ENCODE peak calls at places on chromosome 13, in five cellular contexts. G is Kasumi-1; D is epithelial cell of prostate; A is stimulated activated CD4-positive, alpha-beta T cell treated with anti-CD3 and anti-CD28 coated beads, Interleukin-4, amount 100 ng/mL, for 48 hours; M is immature natural killer cell. P is an unnamed sample.

GRCh38 chr13:35699805-35700204 is 223.3 kb upstream of the MAB21L1 start:
- DNase-seq in M (no peak), G (no peak), D (no peak), A (no peak), P (no peak)

GRCh38 chr13:112962911-112963625 is 5.9 kb upstream of the MCF2L start:
- DNase-seq in A (no peak), D (no peak), G (no peak), M (no peak), P (no peak)

GRCh38 chr13:74090397-74090796 is 43.8 kb downstream of the KLF12 start:
- DNase-seq in M (no peak), D (no peak), A (no peak), G (no peak), P (no peak)

GRCh38 chr13:30292325-30292724 is 15.0 kb downstream of the KATNAL1 start:
- DNase-seq in G (no peak), D (no peak), A (no peak), M (no peak), P (no peak)

GRCh38 chr13:93227906-93228801 is 1.5 kb downstream of the GPC6 start:
- DNase-seq in G (no peak), M (no peak), D (no peak), A (no peak), P (peak; percentile 86)

GRCh38 chr13:106916329-106916728 is 348.4 kb upstream of the ARGLU1 start:
- DNase-seq in M (no peak), G (no peak), D (no peak), A (no peak), P (no peak)

GRCh38 chr13:44026194-44026593 is 146.5 kb downstream of the LACC1 start:
- DNase-seq in G (no peak), D (no peak), M (no peak), A (no peak), P (no peak)

GRCh38 chr13:113920606-113921306 is 53.1 kb downstream of the C13orf46 start:
- DNase-seq in A (no peak), M (no peak), D (no peak), G (no peak), P (no peak)

GRCh38 chr13:43107780-43108179 is 84.4 kb downstream of the DNAJC15 start:
- DNase-seq in D (no peak), M (no peak), A (no peak), G (no peak), P (no peak)

GRCh38 chr13:33740134-33740538 is 77.8 kb upstream of the RFC3 start:
- DNase-seq in A (no peak), M (no peak), G (no peak), D (no peak), P (no peak)

GRCh38 chr13:29428310-29428991 is 167.0 kb downstream of the SLC7A1 start:
- DNase-seq in A (no peak), M (no peak), D (no peak), G (no peak), P (peak; percentile 7)

GRCh38 chr13:82698383-82698782 is 1183.9 kb downstream of the SLITRK1 start:
- DNase-seq in A (no peak), M (no peak), G (no peak), D (no peak), P (no peak)

GRCh38 chr13:24161980-24162517 is 1.5 kb downstream of the SPATA13 start:
- DNase-seq in M (no peak), D (no peak), A (no peak), G (no peak), P (no peak)

GRCh38 chr13:53249236-53249635 is 220.6 kb downstream of the OLFM4 start:
- DNase-seq in D (no peak), G (no peak), M (no peak), A (no peak), P (no peak)

GRCh38 chr13:90950134-90950533 is 397.4 kb upstream of the MIR17HG start:
- DNase-seq in G (no peak), M (no peak), A (no peak), D (peak; percentile 8), P (no peak)

GRCh38 chr13:74681891-74682290 is 547.7 kb upstream of the KLF12 start:
- DNase-seq in D (no peak), G (no peak), M (no peak), A (no peak), P (no peak)

GRCh38 chr13:21833921-21834320 is 163.0 kb downstream of the FGF9 start:
- DNase-seq in M (no peak), G (no peak), D (no peak), A (no peak), P (no peak)

GRCh38 chr13:56755181-56755580 is 385.5 kb upstream of the PRR20A start:
- DNase-seq in G (peak; percentile 4), M (no peak), D (no peak), A (no peak), P (no peak)

GRCh38 chr13:31982540-31982939 is 49.0 kb upstream of the FRY start:
- DNase-seq in A (no peak), M (no peak), D (peak; percentile 90), G (peak; percentile 72), P (no peak)

GRCh38 chr13:33129886-33130285 is 113.7 kb downstream of the KL start:
- DNase-seq in G (no peak), D (no peak), M (no peak), A (no peak), P (no peak)

GRCh38 chr13:111460548-111461444 is 140.4 kb downstream of the TEX29 start:
- DNase-seq in A (no peak), D (peak; percentile 5), G (peak; percentile 28), M (no peak), P (no peak)

GRCh38 chr13:95083758-95084157 is 217.5 kb downstream of the ABCC4 start:
- DNase-seq in D (peak; percentile 64), M (no peak), G (no peak), A (no peak), P (no peak)

GRCh38 chr13:40563350-40564125 is 102.9 kb downstream of the FOXO1 start:
- DNase-seq in M (no peak), G (no peak), A (no peak), D (no peak), P (no peak)

GRCh38 chr13:33307820-33308219 is 22.3 kb upstream of the STARD13 start:
- DNase-seq in A (no peak), D (no peak), M (no peak), G (no peak), P (no peak)

GRCh38 chr13:24693862-24694471 is 13.8 kb downstream of the ATP12A start:
- DNase-seq in A (no peak), M (peak; percentile 22), D (no peak), G (peak; percentile 37), P (peak; percentile 45)

GRCh38 chr13:100423375-100423774 is 165.2 kb downstream of the GGACT start:
- DNase-seq in A (no peak), G (no peak), M (no peak), D (peak; percentile 33), P (no peak)

GRCh38 chr13:44458313-44458975 is 84.8 kb downstream of the SERP2 start:
- DNase-seq in A (no peak), D (no peak), G (no peak), M (no peak), P (no peak)

GRCh38 chr13:43961909-43962308 is 82.2 kb downstream of the LACC1 start:
- DNase-seq in D (no peak), A (no peak), G (no peak), M (no peak), P (no peak)

GRCh38 chr13:44181938-44182337 is 191.7 kb upstream of the SERP2 start:
- DNase-seq in G (no peak), D (no peak), M (no peak), A (no peak), P (no peak)

P was measured in NCI-H524 treated with DMSO at 0.1 percent for 48 hours.